ENCODE peak calls at places on chromosome 1, in ten cellular contexts. One of them, this sample, is unnamed.
A peak's percentile ranks its signal among the peaks of the same experiment; 100 is the strongest.

GRCh38 chr1:230215529-230215928 is 148.5 kb downstream of the GALNT2 start:
- DNase-seq in Kasumi-1: no peak
- DNase-seq in psoas muscle: no peak
- DNase-seq in DMS153: no peak
- DNase-seq in dorsolateral prefrontal cortex: no peak
- DNase-seq in kidney glomerular epithelial cell: no peak
- DNase-seq in Panc1: no peak
- DNase-seq in LNCaP clone FGC: peak; percentile 70
- DNase-seq in A673: no peak
- DNase-seq in heart right ventricle: no peak
- DNase-seq in this sample: no peak

GRCh38 chr1:1084372-1085170 is 10.5 kb upstream of the RNF223 start:
- DNase-seq in Kasumi-1: no peak
- DNase-seq in psoas muscle: peak; percentile 13
- DNase-seq in DMS153: no peak
- DNase-seq in dorsolateral prefrontal cortex: no peak
- DNase-seq in kidney glomerular epithelial cell: no peak
- DNase-seq in Panc1: no peak
- DNase-seq in LNCaP clone FGC: no peak
- DNase-seq in A673: no peak
- DNase-seq in heart right ventricle: no peak
- DNase-seq in this sample: peak; percentile 82

GRCh38 chr1:29998686-29999085 is 724.7 kb downstream of the MATN1 start:
- DNase-seq in Kasumi-1: no peak
- DNase-seq in psoas muscle: no peak
- DNase-seq in DMS153: no peak
- DNase-seq in dorsolateral prefrontal cortex: no peak
- DNase-seq in kidney glomerular epithelial cell: no peak
- DNase-seq in Panc1: no peak
- DNase-seq in LNCaP clone FGC: no peak
- DNase-seq in A673: no peak
- DNase-seq in heart right ventricle: no peak
- DNase-seq in this sample: no peak

GRCh38 chr1:206753141-206753540 is 17.4 kb upstream of the IL19 start:
- DNase-seq in Kasumi-1: no peak
- DNase-seq in psoas muscle: no peak
- DNase-seq in DMS153: no peak
- DNase-seq in dorsolateral prefrontal cortex: no peak
- DNase-seq in kidney glomerular epithelial cell: no peak
- DNase-seq in Panc1: no peak
- DNase-seq in LNCaP clone FGC: no peak
- DNase-seq in A673: no peak
- DNase-seq in heart right ventricle: no peak
- DNase-seq in this sample: no peak

GRCh38 chr1:176073524-176074157 is 133.4 kb downstream of the COP1 start:
- DNase-seq in Kasumi-1: peak; percentile 78
- DNase-seq in psoas muscle: no peak
- DNase-seq in DMS153: peak; percentile 64
- DNase-seq in dorsolateral prefrontal cortex: peak; percentile 44
- DNase-seq in kidney glomerular epithelial cell: peak; percentile 71
- DNase-seq in Panc1: peak; percentile 33
- DNase-seq in LNCaP clone FGC: peak; percentile 70
- DNase-seq in A673: peak; percentile 77
- DNase-seq in heart right ventricle: no peak
- DNase-seq in this sample: no peak

GRCh38 chr1:95002657-95003432 is 69.9 kb downstream of the ALG14 start:
- DNase-seq in Kasumi-1: no peak
- DNase-seq in psoas muscle: no peak
- DNase-seq in DMS153: no peak
- DNase-seq in dorsolateral prefrontal cortex: no peak
- DNase-seq in kidney glomerular epithelial cell: no peak
- DNase-seq in Panc1: no peak
- DNase-seq in LNCaP clone FGC: peak; percentile 21
- DNase-seq in A673: peak; percentile 94
- DNase-seq in heart right ventricle: no peak
- DNase-seq in this sample: no peak

GRCh38 chr1:99266731-99267130 is 2.4 kb downstream of the PLPPR4 start:
- DNase-seq in Kasumi-1: no peak
- DNase-seq in psoas muscle: no peak
- DNase-seq in DMS153: no peak
- DNase-seq in dorsolateral prefrontal cortex: no peak
- DNase-seq in kidney glomerular epithelial cell: no peak
- DNase-seq in Panc1: no peak
- DNase-seq in LNCaP clone FGC: no peak
- DNase-seq in A673: no peak
- DNase-seq in heart right ventricle: no peak
- DNase-seq in this sample: no peak

GRCh38 chr1:206419250-206419649 is 51.0 kb upstream of the IKBKE start:
- DNase-seq in Kasumi-1: no peak
- DNase-seq in psoas muscle: no peak
- DNase-seq in DMS153: no peak
- DNase-seq in dorsolateral prefrontal cortex: no peak
- DNase-seq in kidney glomerular epithelial cell: no peak
- DNase-seq in Panc1: no peak
- DNase-seq in LNCaP clone FGC: no peak
- DNase-seq in A673: no peak
- DNase-seq in heart right ventricle: no peak
- DNase-seq in this sample: no peak

GRCh38 chr1:234716907-234717375 is 107.0 kb upstream of the IRF2BP2 start:
- DNase-seq in Kasumi-1: no peak
- DNase-seq in psoas muscle: no peak
- DNase-seq in DMS153: peak; percentile 69
- DNase-seq in dorsolateral prefrontal cortex: no peak
- DNase-seq in kidney glomerular epithelial cell: no peak
- DNase-seq in Panc1: no peak
- DNase-seq in LNCaP clone FGC: no peak
- DNase-seq in A673: no peak
- DNase-seq in heart right ventricle: no peak
- DNase-seq in this sample: no peak

GRCh38 chr1:55702064-55702463 is 486.9 kb upstream of the USP24 start:
- DNase-seq in Kasumi-1: peak; percentile 63
- DNase-seq in psoas muscle: no peak
- DNase-seq in DMS153: no peak
- DNase-seq in dorsolateral prefrontal cortex: no peak
- DNase-seq in kidney glomerular epithelial cell: peak; percentile 63
- DNase-seq in Panc1: no peak
- DNase-seq in LNCaP clone FGC: peak; percentile 8
- DNase-seq in A673: peak; percentile 49
- DNase-seq in heart right ventricle: no peak
- DNase-seq in this sample: no peak

GRCh38 chr1:84434081-84434755 is 35.9 kb downstream of the DNASE2B start:
- DNase-seq in Kasumi-1: no peak
- DNase-seq in psoas muscle: no peak
- DNase-seq in DMS153: no peak
- DNase-seq in dorsolateral prefrontal cortex: no peak
- DNase-seq in kidney glomerular epithelial cell: no peak
- DNase-seq in Panc1: no peak
- DNase-seq in LNCaP clone FGC: no peak
- DNase-seq in A673: no peak
- DNase-seq in heart right ventricle: no peak
- DNase-seq in this sample: no peak

GRCh38 chr1:198612471-198613265 is 26.2 kb upstream of the PTPRC start:
- DNase-seq in Kasumi-1: no peak
- DNase-seq in psoas muscle: no peak
- DNase-seq in DMS153: no peak
- DNase-seq in dorsolateral prefrontal cortex: no peak
- DNase-seq in kidney glomerular epithelial cell: no peak
- DNase-seq in Panc1: no peak
- DNase-seq in LNCaP clone FGC: no peak
- DNase-seq in A673: no peak
- DNase-seq in heart right ventricle: no peak
- DNase-seq in this sample: no peak

GRCh38 chr1:46653405-46653853 is 14.7 kb downstream of the ATPAF1 start:
- DNase-seq in Kasumi-1: no peak
- DNase-seq in psoas muscle: no peak
- DNase-seq in DMS153: no peak
- DNase-seq in dorsolateral prefrontal cortex: no peak
- DNase-seq in kidney glomerular epithelial cell: no peak
- DNase-seq in Panc1: no peak
- DNase-seq in LNCaP clone FGC: no peak
- DNase-seq in A673: no peak
- DNase-seq in heart right ventricle: no peak
- DNase-seq in this sample: no peak

GRCh38 chr1:55284856-55285255 is 69.7 kb upstream of the USP24 start:
- DNase-seq in Kasumi-1: peak; percentile 53
- DNase-seq in psoas muscle: no peak
- DNase-seq in DMS153: no peak
- DNase-seq in dorsolateral prefrontal cortex: peak; percentile 23
- DNase-seq in kidney glomerular epithelial cell: peak; percentile 21
- DNase-seq in Panc1: peak; percentile 39
- DNase-seq in LNCaP clone FGC: peak; percentile 6
- DNase-seq in A673: peak; percentile 59
- DNase-seq in heart right ventricle: no peak
- DNase-seq in this sample: no peak

GRCh38 chr1:218209351-218209861 is 75.7 kb upstream of the RRP15 start:
- DNase-seq in Kasumi-1: no peak
- DNase-seq in psoas muscle: no peak
- DNase-seq in DMS153: no peak
- DNase-seq in dorsolateral prefrontal cortex: no peak
- DNase-seq in kidney glomerular epithelial cell: peak; percentile 26
- DNase-seq in Panc1: peak; percentile 86
- DNase-seq in LNCaP clone FGC: no peak
- DNase-seq in A673: no peak
- DNase-seq in heart right ventricle: no peak
- DNase-seq in this sample: no peak